ENCODE peak calls at places on chromosome 16, in eight cellular contexts. One of them, this sample, is unnamed.
A peak's percentile ranks its signal among the peaks of the same experiment; 100 is the strongest.

GRCh38 chr16:9665851-9666271 is 516.4 kb downstream of the GRIN2A start:
- DNase-seq in cardiac muscle cell: no peak
- DNase-seq in OCI-LY7: no peak
- DNase-seq in choroid plexus epithelial cell: no peak
- DNase-seq in GM13976: no peak
- DNase-seq in GM12864: no peak
- DNase-seq in H1: no peak
- DNase-seq in lung: no peak
- DNase-seq in this sample: no peak

GRCh38 chr16:59878479-59878878 is 1144.4 kb upstream of the GOT2 start:
- DNase-seq in cardiac muscle cell: peak; percentile 61
- DNase-seq in OCI-LY7: no peak
- DNase-seq in choroid plexus epithelial cell: peak; percentile 72
- DNase-seq in GM13976: no peak
- DNase-seq in GM12864: no peak
- DNase-seq in H1: no peak
- DNase-seq in lung: no peak
- DNase-seq in this sample: no peak

GRCh38 chr16:15970743-15971434 is 21.5 kb downstream of the ABCC1 start:
- DNase-seq in cardiac muscle cell: no peak
- DNase-seq in OCI-LY7: no peak
- DNase-seq in choroid plexus epithelial cell: no peak
- DNase-seq in GM13976: no peak
- DNase-seq in GM12864: no peak
- DNase-seq in H1: peak; percentile 94
- DNase-seq in lung: no peak
- DNase-seq in this sample: no peak

GRCh38 chr16:74718741-74719610 is 18.3 kb upstream of the MLKL start:
- DNase-seq in cardiac muscle cell: no peak
- DNase-seq in OCI-LY7: no peak
- DNase-seq in choroid plexus epithelial cell: no peak
- DNase-seq in GM13976: no peak
- DNase-seq in GM12864: no peak
- DNase-seq in H1: no peak
- DNase-seq in lung: no peak
- DNase-seq in this sample: no peak

GRCh38 chr16:35208001-35208935 is 1748.9 kb downstream of the TP53TG3F start:
- DNase-seq in cardiac muscle cell: no peak
- DNase-seq in OCI-LY7: no peak
- DNase-seq in choroid plexus epithelial cell: no peak
- DNase-seq in GM13976: no peak
- DNase-seq in GM12864: no peak
- DNase-seq in H1: no peak
- DNase-seq in lung: no peak
- DNase-seq in this sample: no peak

GRCh38 chr16:66365588-66365987 is 903 bp upstream of the CDH5 start:
- DNase-seq in cardiac muscle cell: no peak
- DNase-seq in OCI-LY7: no peak
- DNase-seq in choroid plexus epithelial cell: peak; percentile 77
- DNase-seq in GM13976: no peak
- DNase-seq in GM12864: no peak
- DNase-seq in H1: no peak
- DNase-seq in lung: no peak
- DNase-seq in this sample: no peak

GRCh38 chr16:49876716-49877129 is 20.8 kb upstream of the ZNF423 start:
- DNase-seq in cardiac muscle cell: peak; percentile 76
- DNase-seq in OCI-LY7: no peak
- DNase-seq in choroid plexus epithelial cell: peak; percentile 53
- DNase-seq in GM13976: peak; percentile 85
- DNase-seq in GM12864: no peak
- DNase-seq in H1: peak; percentile 69
- DNase-seq in lung: peak; percentile 60
- DNase-seq in this sample: peak; percentile 85

GRCh38 chr16:23424292-23424958 is 28.6 kb downstream of the COG7 start:
- DNase-seq in cardiac muscle cell: no peak
- DNase-seq in OCI-LY7: no peak
- DNase-seq in choroid plexus epithelial cell: no peak
- DNase-seq in GM13976: no peak
- DNase-seq in GM12864: no peak
- DNase-seq in H1: no peak
- DNase-seq in lung: peak; percentile 48
- DNase-seq in this sample: no peak

GRCh38 chr16:27906883-27907282 is 156.6 kb downstream of the GSG1L start:
- DNase-seq in cardiac muscle cell: no peak
- DNase-seq in OCI-LY7: no peak
- DNase-seq in choroid plexus epithelial cell: no peak
- DNase-seq in GM13976: no peak
- DNase-seq in GM12864: no peak
- DNase-seq in H1: no peak
- DNase-seq in lung: no peak
- DNase-seq in this sample: no peak

GRCh38 chr16:66487580-66488235 is 60.6 kb downstream of the BEAN1 start:
- DNase-seq in cardiac muscle cell: no peak
- DNase-seq in OCI-LY7: no peak
- DNase-seq in choroid plexus epithelial cell: peak; percentile 51
- DNase-seq in GM13976: no peak
- DNase-seq in GM12864: no peak
- DNase-seq in H1: no peak
- DNase-seq in lung: no peak
- DNase-seq in this sample: no peak

GRCh38 chr16:51376080-51376479 is 225.0 kb upstream of the SALL1 start:
- DNase-seq in cardiac muscle cell: no peak
- DNase-seq in OCI-LY7: no peak
- DNase-seq in choroid plexus epithelial cell: no peak
- DNase-seq in GM13976: no peak
- DNase-seq in GM12864: no peak
- DNase-seq in H1: no peak
- DNase-seq in lung: no peak
- DNase-seq in this sample: no peak

GRCh38 chr16:27286446-27286845 is 17.9 kb upstream of the NSMCE1 start:
- DNase-seq in cardiac muscle cell: no peak
- DNase-seq in OCI-LY7: no peak
- DNase-seq in choroid plexus epithelial cell: peak; percentile 94
- DNase-seq in GM13976: no peak
- DNase-seq in GM12864: no peak
- DNase-seq in H1: no peak
- DNase-seq in lung: no peak
- DNase-seq in this sample: no peak

GRCh38 chr16:75087040-75087979 is 29.3 kb downstream of the LDHD start:
- DNase-seq in cardiac muscle cell: peak; percentile 91
- DNase-seq in OCI-LY7: no peak
- DNase-seq in choroid plexus epithelial cell: peak; percentile 83
- DNase-seq in GM13976: no peak
- DNase-seq in GM12864: no peak
- DNase-seq in H1: no peak
- DNase-seq in lung: no peak
- DNase-seq in this sample: no peak

GRCh38 chr16:27485811-27486210 is 63.9 kb downstream of the GTF3C1 start:
- DNase-seq in cardiac muscle cell: no peak
- DNase-seq in OCI-LY7: no peak
- DNase-seq in choroid plexus epithelial cell: no peak
- DNase-seq in GM13976: no peak
- DNase-seq in GM12864: no peak
- DNase-seq in H1: no peak
- DNase-seq in lung: no peak
- DNase-seq in this sample: no peak

GRCh38 chr16:50584033-50584722 is 36.0 kb downstream of the NKD1 start:
- DNase-seq in cardiac muscle cell: no peak
- DNase-seq in OCI-LY7: no peak
- DNase-seq in choroid plexus epithelial cell: no peak
- DNase-seq in GM13976: peak; percentile 67
- DNase-seq in GM12864: peak; percentile 19
- DNase-seq in H1: no peak
- DNase-seq in lung: no peak
- DNase-seq in this sample: peak; percentile 54

GRCh38 chr16:69848635-69849545 is 86.8 kb downstream of the WWP2 start:
- DNase-seq in cardiac muscle cell: peak; percentile 74
- DNase-seq in OCI-LY7: no peak
- DNase-seq in choroid plexus epithelial cell: peak; percentile 58
- DNase-seq in GM13976: no peak
- DNase-seq in GM12864: no peak
- DNase-seq in H1: no peak
- DNase-seq in lung: peak; percentile 74
- DNase-seq in this sample: no peak

GRCh38 chr16:50025544-50025931 is 513 bp downstream of the CNEP1R1 start:
- DNase-seq in cardiac muscle cell: peak; percentile 55
- DNase-seq in OCI-LY7: peak; percentile 36
- DNase-seq in choroid plexus epithelial cell: peak; percentile 32
- DNase-seq in GM13976: peak; percentile 39
- DNase-seq in GM12864: no peak
- DNase-seq in H1: no peak
- DNase-seq in lung: no peak
- DNase-seq in this sample: peak; percentile 28

GRCh38 chr16:17469742-17470001 is 1.1 kb downstream of the XYLT1 start:
- DNase-seq in cardiac muscle cell: no peak
- DNase-seq in OCI-LY7: no peak
- DNase-seq in choroid plexus epithelial cell: no peak
- DNase-seq in GM13976: no peak
- DNase-seq in GM12864: no peak
- DNase-seq in H1: no peak
- DNase-seq in lung: no peak
- DNase-seq in this sample: no peak

GRCh38 chr16:17469011-17469741 is 1.6 kb downstream of the XYLT1 start:
- DNase-seq in cardiac muscle cell: no peak
- DNase-seq in OCI-LY7: peak; percentile 41
- DNase-seq in choroid plexus epithelial cell: peak; percentile 35
- DNase-seq in GM13976: no peak
- DNase-seq in GM12864: no peak
- DNase-seq in H1: no peak
- DNase-seq in lung: no peak
- DNase-seq in this sample: no peak

GRCh38 chr16:17468611-17469010 is 2.1 kb downstream of the XYLT1 start:
- DNase-seq in cardiac muscle cell: no peak
- DNase-seq in OCI-LY7: peak; percentile 55
- DNase-seq in choroid plexus epithelial cell: no peak
- DNase-seq in GM13976: no peak
- DNase-seq in GM12864: no peak
- DNase-seq in H1: no peak
- DNase-seq in lung: no peak
- DNase-seq in this sample: no peak

GRCh38 chr16:17466876-17467275 is 3.9 kb downstream of the XYLT1 start:
- DNase-seq in cardiac muscle cell: no peak
- DNase-seq in OCI-LY7: no peak
- DNase-seq in choroid plexus epithelial cell: no peak
- DNase-seq in GM13976: no peak
- DNase-seq in GM12864: no peak
- DNase-seq in H1: no peak
- DNase-seq in lung: no peak
- DNase-seq in this sample: no peak

GRCh38 chr16:17467923-17468540 is 2.7 kb downstream of the XYLT1 start:
- DNase-seq in cardiac muscle cell: peak; percentile 82
- DNase-seq in OCI-LY7: peak; percentile 63
- DNase-seq in choroid plexus epithelial cell: peak; percentile 50
- DNase-seq in GM13976: no peak
- DNase-seq in GM12864: no peak
- DNase-seq in H1: no peak
- DNase-seq in lung: no peak
- DNase-seq in this sample: peak; percentile 61
- TF ChIP-seq CTCF in cardiac muscle cell: peak; percentile 84
- TF ChIP-seq CTCF in OCI-LY7: peak; percentile 89
- TF ChIP-seq CTCF in choroid plexus epithelial cell: peak; percentile 67
- TF ChIP-seq CTCF in GM13976: peak; percentile 84
- TF ChIP-seq CTCF in GM12864: peak; percentile 57
- TF ChIP-seq CTCF in H1: peak; percentile 90
- TF ChIP-seq CTCF in lung: peak; percentile 47
- TF ChIP-seq CTCF in this sample: peak; percentile 70

DNA sequence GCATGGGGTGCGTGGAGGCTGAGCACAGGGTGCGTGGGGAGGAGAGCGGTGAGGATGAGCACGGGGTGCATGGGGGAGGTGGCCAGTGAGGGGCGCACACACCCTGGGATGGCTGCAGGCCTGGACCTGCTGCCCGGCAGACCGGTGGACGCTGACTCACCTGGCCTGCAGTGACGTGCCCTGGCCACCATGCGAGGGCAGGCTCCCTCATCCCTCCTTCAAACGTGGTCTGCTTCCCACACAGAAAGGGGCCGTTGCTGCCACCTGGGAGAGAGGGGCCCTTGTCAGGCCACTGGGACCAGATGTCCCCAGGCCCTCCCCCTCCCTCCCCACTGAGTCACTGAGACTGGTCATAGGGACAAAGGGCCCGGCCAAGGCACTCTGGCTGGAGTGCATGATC is 20.1 kb upstream of the APRT start:
- DNase-seq in cardiac muscle cell: no peak
- DNase-seq in OCI-LY7: no peak
- DNase-seq in choroid plexus epithelial cell: no peak
- DNase-seq in GM13976: no peak
- DNase-seq in GM12864: no peak
- DNase-seq in H1: no peak
- DNase-seq in lung: no peak
- DNase-seq in this sample: no peak
- TF ChIP-seq CTCF in cardiac muscle cell: no peak
- TF ChIP-seq CTCF in OCI-LY7: no peak
- TF ChIP-seq CTCF in choroid plexus epithelial cell: no peak
- TF ChIP-seq CTCF in GM13976: no peak
- TF ChIP-seq CTCF in GM12864: no peak
- TF ChIP-seq CTCF in H1: peak; percentile 28
- TF ChIP-seq CTCF in lung: no peak
- TF ChIP-seq CTCF in this sample: no peak

DNA sequence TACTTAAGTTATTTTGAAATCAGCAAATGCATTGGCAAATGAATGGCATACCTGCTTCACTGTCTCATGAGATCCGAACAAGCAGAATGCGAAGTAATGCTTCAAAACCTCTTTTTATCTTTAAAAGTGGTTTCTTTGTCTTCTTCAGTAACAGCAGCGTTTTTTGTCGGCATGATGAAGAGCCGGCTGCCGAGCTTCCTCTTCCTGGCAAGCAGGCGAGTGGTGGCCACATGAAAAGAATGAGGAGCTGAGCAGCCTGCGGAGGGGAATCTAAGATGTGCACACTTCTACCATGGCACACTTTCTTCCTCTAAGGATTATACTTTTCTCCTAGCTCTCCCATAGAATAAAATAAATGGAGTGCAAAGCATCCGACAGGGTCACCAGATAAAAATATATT is 42.4 kb upstream of the AKTIP start:
- DNase-seq in cardiac muscle cell: no peak
- DNase-seq in OCI-LY7: no peak
- DNase-seq in choroid plexus epithelial cell: no peak
- DNase-seq in GM13976: no peak
- DNase-seq in GM12864: no peak
- DNase-seq in H1: no peak
- DNase-seq in lung: no peak
- DNase-seq in this sample: no peak
- TF ChIP-seq CTCF in cardiac muscle cell: no peak
- TF ChIP-seq CTCF in OCI-LY7: no peak
- TF ChIP-seq CTCF in choroid plexus epithelial cell: no peak
- TF ChIP-seq CTCF in GM13976: no peak
- TF ChIP-seq CTCF in GM12864: no peak
- TF ChIP-seq CTCF in H1: no peak
- TF ChIP-seq CTCF in lung: no peak
- TF ChIP-seq CTCF in this sample: no peak

DNA sequence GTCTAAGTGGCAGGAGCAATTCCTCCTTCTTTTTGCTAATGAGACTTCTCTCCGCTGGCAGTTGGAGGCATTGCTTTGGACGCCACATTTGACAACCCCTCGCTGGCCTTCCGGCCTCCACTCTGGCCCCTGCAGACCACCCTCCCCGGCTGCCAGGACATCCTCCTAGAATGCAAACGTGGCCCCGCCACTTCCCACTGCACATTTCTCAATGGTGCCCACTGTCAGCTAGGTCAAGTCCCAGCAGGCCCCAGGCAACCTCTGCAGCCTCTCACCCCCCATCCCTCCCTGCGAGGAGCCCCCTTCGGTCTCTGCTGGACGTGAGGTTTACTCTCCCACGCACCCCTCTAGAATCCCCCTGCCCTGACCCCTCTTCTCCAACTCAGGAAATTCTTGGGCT is 250.3 kb downstream of the FOXL1 start:
- DNase-seq in cardiac muscle cell: no peak
- DNase-seq in OCI-LY7: no peak
- DNase-seq in choroid plexus epithelial cell: no peak
- DNase-seq in GM13976: no peak
- DNase-seq in GM12864: no peak
- DNase-seq in H1: no peak
- DNase-seq in lung: no peak
- DNase-seq in this sample: no peak
- TF ChIP-seq CTCF in cardiac muscle cell: no peak
- TF ChIP-seq CTCF in OCI-LY7: no peak
- TF ChIP-seq CTCF in choroid plexus epithelial cell: no peak
- TF ChIP-seq CTCF in GM13976: no peak
- TF ChIP-seq CTCF in GM12864: no peak
- TF ChIP-seq CTCF in H1: no peak
- TF ChIP-seq CTCF in lung: no peak
- TF ChIP-seq CTCF in this sample: no peak

This sample was measured in GM20000.